ENCODE peak calls at places on chromosomes 11 and 22, in eight cellular contexts. One of them, this sample, is unnamed.

GRCh38 chr11:78801161-78801884 is 226.7 kb upstream of the NARS2 start:
- DNase-seq in IMR-90: peak; percentile 98
- DNase-seq in spleen: no peak
- DNase-seq in amniotic stem cell: peak; percentile 92
- DNase-seq in T-helper 9 cell: no peak
- DNase-seq in EL: peak; percentile 83
- DNase-seq in GM03348: peak; percentile 79
- DNase-seq in sciatic nerve: peak; percentile 65
- DNase-seq in this sample: peak; percentile 97

GRCh38 chr22:36330655-36331305 is 57.0 kb downstream of the MYH9 start:
- DNase-seq in amniotic stem cell: no peak
- DNase-seq in sciatic nerve: no peak
- DNase-seq in IMR-90: peak; percentile 63
- DNase-seq in GM03348: peak; percentile 71
- DNase-seq in spleen: peak; percentile 84
- DNase-seq in T-helper 9 cell: no peak
- DNase-seq in EL: peak; percentile 90
- DNase-seq in this sample: peak; percentile 68

GRCh38 chr11:1161410-1162152 is 3.8 kb downstream of the MUC5AC start:
- DNase-seq in sciatic nerve: no peak
- DNase-seq in EL: no peak
- DNase-seq in IMR-90: no peak
- DNase-seq in T-helper 9 cell: no peak
- DNase-seq in GM03348: no peak
- DNase-seq in spleen: peak; percentile 65
- DNase-seq in amniotic stem cell: no peak
- DNase-seq in this sample: no peak

GRCh38 chr22:24421428-24421931 is 5.9 kb upstream of the ADORA2A start:
- DNase-seq in EL: no peak
- DNase-seq in spleen: no peak
- DNase-seq in sciatic nerve: no peak
- DNase-seq in IMR-90: no peak
- DNase-seq in GM03348: no peak
- DNase-seq in T-helper 9 cell: no peak
- DNase-seq in amniotic stem cell: no peak
- DNase-seq in this sample: no peak

GRCh38 chr11:68164437-68164836 is 43.2 kb upstream of the CHKA start:
- DNase-seq in T-helper 9 cell: no peak
- DNase-seq in GM03348: peak; percentile 57
- DNase-seq in IMR-90: peak; percentile 66
- DNase-seq in sciatic nerve: no peak
- DNase-seq in spleen: no peak
- DNase-seq in EL: peak; percentile 55
- DNase-seq in amniotic stem cell: no peak
- DNase-seq in this sample: no peak

GRCh38 chr22:39207141-39208012 is 37.4 kb downstream of the PDGFB start:
- DNase-seq in sciatic nerve: peak; percentile 54
- DNase-seq in T-helper 9 cell: no peak
- DNase-seq in amniotic stem cell: no peak
- DNase-seq in IMR-90: peak; percentile 11
- DNase-seq in GM03348: peak; percentile 3
- DNase-seq in spleen: peak; percentile 37
- DNase-seq in EL: peak; percentile 45
- DNase-seq in this sample: no peak

GRCh38 chr11:94968334-94968958 is 4.9 kb downstream of the CWC15 start:
- DNase-seq in amniotic stem cell: no peak
- DNase-seq in GM03348: peak; percentile 66
- DNase-seq in sciatic nerve: no peak
- DNase-seq in T-helper 9 cell: no peak
- DNase-seq in IMR-90: peak; percentile 60
- DNase-seq in spleen: no peak
- DNase-seq in EL: peak; percentile 52
- DNase-seq in this sample: no peak

GRCh38 chr11:92839450-92839849 is 130.0 kb upstream of the MTNR1B start:
- DNase-seq in T-helper 9 cell: no peak
- DNase-seq in sciatic nerve: no peak
- DNase-seq in IMR-90: no peak
- DNase-seq in GM03348: no peak
- DNase-seq in amniotic stem cell: no peak
- DNase-seq in spleen: no peak
- DNase-seq in EL: no peak
- DNase-seq in this sample: no peak

GRCh38 chr11:119617343-119617713 is 111.7 kb downstream of the NECTIN1 start:
- DNase-seq in amniotic stem cell: no peak
- DNase-seq in EL: no peak
- DNase-seq in GM03348: peak; percentile 58
- DNase-seq in T-helper 9 cell: no peak
- DNase-seq in IMR-90: no peak
- DNase-seq in sciatic nerve: no peak
- DNase-seq in spleen: no peak
- DNase-seq in this sample: no peak

GRCh38 chr11:70302086-70302752 is 31.7 kb downstream of the PPFIA1 start:
- DNase-seq in GM03348: no peak
- DNase-seq in IMR-90: peak; percentile 41
- DNase-seq in T-helper 9 cell: no peak
- DNase-seq in sciatic nerve: no peak
- DNase-seq in amniotic stem cell: no peak
- DNase-seq in spleen: peak; percentile 34
- DNase-seq in EL: no peak
- DNase-seq in this sample: no peak

GRCh38 chr11:60193687-60194433 is 11.0 kb upstream of the MS4A6A start:
- DNase-seq in T-helper 9 cell: peak; percentile 52
- DNase-seq in sciatic nerve: no peak
- DNase-seq in IMR-90: peak; percentile 11
- DNase-seq in amniotic stem cell: no peak
- DNase-seq in GM03348: peak; percentile 60
- DNase-seq in EL: peak; percentile 55
- DNase-seq in spleen: no peak
- DNase-seq in this sample: peak; percentile 8

GRCh38 chr22:45262195-45262930 is 21.7 kb upstream of the KIAA0930 start:
- DNase-seq in IMR-90: no peak
- DNase-seq in spleen: no peak
- DNase-seq in sciatic nerve: no peak
- DNase-seq in EL: no peak
- DNase-seq in amniotic stem cell: no peak
- DNase-seq in T-helper 9 cell: no peak
- DNase-seq in GM03348: no peak
- DNase-seq in this sample: no peak

GRCh38 chr11:8296203-8296602 is 32.5 kb upstream of the LMO1 start:
- DNase-seq in amniotic stem cell: no peak
- DNase-seq in EL: no peak
- DNase-seq in GM03348: no peak
- DNase-seq in T-helper 9 cell: no peak
- DNase-seq in spleen: no peak
- DNase-seq in sciatic nerve: no peak
- DNase-seq in IMR-90: no peak
- DNase-seq in this sample: no peak

GRCh38 chr11:118605116-118605867 is 2.1 kb upstream of the PHLDB1 start:
- DNase-seq in amniotic stem cell: peak; percentile 53
- DNase-seq in GM03348: peak; percentile 84
- DNase-seq in spleen: peak; percentile 50
- DNase-seq in EL: peak; percentile 84
- DNase-seq in IMR-90: peak; percentile 94
- DNase-seq in T-helper 9 cell: no peak
- DNase-seq in sciatic nerve: peak; percentile 92
- DNase-seq in this sample: no peak

GRCh38 chr22:45469573-45470383 is 32.9 kb upstream of the FBLN1 start:
- DNase-seq in sciatic nerve: peak; percentile 32
- DNase-seq in T-helper 9 cell: no peak
- DNase-seq in spleen: peak; percentile 23
- DNase-seq in amniotic stem cell: no peak
- DNase-seq in IMR-90: no peak
- DNase-seq in EL: peak; percentile 47
- DNase-seq in GM03348: peak; percentile 52
- DNase-seq in this sample: no peak

GRCh38 chr22:26139320-26139719 is 29.9 kb upstream of the SEZ6L start:
- DNase-seq in amniotic stem cell: no peak
- DNase-seq in IMR-90: no peak
- DNase-seq in sciatic nerve: no peak
- DNase-seq in EL: no peak
- DNase-seq in T-helper 9 cell: no peak
- DNase-seq in spleen: no peak
- DNase-seq in GM03348: no peak
- DNase-seq in this sample: no peak

GRCh38 chr22:33919591-33920501 is at the start of gene LARGE1:
- DNase-seq in IMR-90: peak; percentile 20
- DNase-seq in amniotic stem cell: no peak
- DNase-seq in sciatic nerve: peak; percentile 67
- DNase-seq in T-helper 9 cell: no peak
- DNase-seq in EL: no peak
- DNase-seq in spleen: peak; percentile 84
- DNase-seq in GM03348: peak; percentile 80
- DNase-seq in this sample: no peak

GRCh38 chr22:38314992-38315800 is 2.0 kb downstream of the CSNK1E start:
- DNase-seq in amniotic stem cell: no peak
- DNase-seq in IMR-90: peak; percentile 35
- DNase-seq in T-helper 9 cell: no peak
- DNase-seq in GM03348: no peak
- DNase-seq in spleen: peak; percentile 81
- DNase-seq in EL: peak; percentile 36
- DNase-seq in sciatic nerve: no peak
- DNase-seq in this sample: no peak

GRCh38 chr22:30667092-30667485 is 586 bp downstream of the DUSP18 start:
- DNase-seq in T-helper 9 cell: no peak
- DNase-seq in IMR-90: no peak
- DNase-seq in sciatic nerve: no peak
- DNase-seq in spleen: no peak
- DNase-seq in GM03348: peak; percentile 20
- DNase-seq in amniotic stem cell: no peak
- DNase-seq in EL: no peak
- DNase-seq in this sample: no peak

GRCh38 chr11:34970033-34970432 is 53.6 kb downstream of the PDHX start:
- DNase-seq in T-helper 9 cell: no peak
- DNase-seq in EL: no peak
- DNase-seq in IMR-90: no peak
- DNase-seq in amniotic stem cell: no peak
- DNase-seq in GM03348: no peak
- DNase-seq in spleen: no peak
- DNase-seq in sciatic nerve: no peak
- DNase-seq in this sample: no peak

GRCh38 chr22:36762687-36763260 is 13.1 kb downstream of the IFT27 start:
- DNase-seq in amniotic stem cell: no peak
- DNase-seq in EL: no peak
- DNase-seq in T-helper 9 cell: no peak
- DNase-seq in IMR-90: peak; percentile 68
- DNase-seq in sciatic nerve: peak; percentile 51
- DNase-seq in GM03348: peak; percentile 32
- DNase-seq in spleen: peak; percentile 43
- DNase-seq in this sample: no peak

GRCh38 chr22:20052309-20053250 is 27.5 kb upstream of the DGCR8 start:
- DNase-seq in amniotic stem cell: no peak
- DNase-seq in GM03348: no peak
- DNase-seq in spleen: no peak
- DNase-seq in T-helper 9 cell: no peak
- DNase-seq in sciatic nerve: no peak
- DNase-seq in IMR-90: no peak
- DNase-seq in EL: no peak
- DNase-seq in this sample: no peak

GRCh38 chr11:106077609-106078517 is at the start of gene AASDHPPT:
- DNase-seq in GM03348: peak; percentile 29
- DNase-seq in IMR-90: peak; percentile 29
- DNase-seq in amniotic stem cell: no peak
- DNase-seq in T-helper 9 cell: no peak
- DNase-seq in spleen: no peak
- DNase-seq in EL: peak; percentile 45
- DNase-seq in sciatic nerve: no peak
- DNase-seq in this sample: no peak

GRCh38 chr11:83156150-83156995 is 558 bp upstream of the PCF11 start:
- DNase-seq in GM03348: peak; percentile 97
- DNase-seq in sciatic nerve: peak; percentile 99
- DNase-seq in spleen: peak; percentile 100
- DNase-seq in IMR-90: peak; percentile 100
- DNase-seq in amniotic stem cell: peak; percentile 99
- DNase-seq in EL: peak; percentile 100
- DNase-seq in T-helper 9 cell: peak; percentile 90
- DNase-seq in this sample: peak; percentile 100

GRCh38 chr22:27561301-27561820 is 240.2 kb downstream of the MN1 start:
- DNase-seq in sciatic nerve: no peak
- DNase-seq in spleen: no peak
- DNase-seq in GM03348: peak; percentile 36
- DNase-seq in EL: no peak
- DNase-seq in T-helper 9 cell: no peak
- DNase-seq in amniotic stem cell: no peak
- DNase-seq in IMR-90: no peak
- DNase-seq in this sample: no peak

GRCh38 chr11:114318361-114318760 is 22.2 kb downstream of the NNMT start:
- DNase-seq in sciatic nerve: no peak
- DNase-seq in spleen: no peak
- DNase-seq in amniotic stem cell: no peak
- DNase-seq in EL: no peak
- DNase-seq in T-helper 9 cell: no peak
- DNase-seq in GM03348: no peak
- DNase-seq in IMR-90: no peak
- DNase-seq in this sample: no peak

GRCh38 chr11:108223449-108224149 is 732 bp downstream of the ATM start:
- DNase-seq in EL: peak; percentile 13
- DNase-seq in GM03348: no peak
- DNase-seq in amniotic stem cell: no peak
- DNase-seq in T-helper 9 cell: no peak
- DNase-seq in sciatic nerve: no peak
- DNase-seq in IMR-90: peak; percentile 22
- DNase-seq in spleen: no peak
- DNase-seq in this sample: no peak

GRCh38 chr11:64009710-64010109 is 23.5 kb downstream of the OTUB1 start:
- DNase-seq in sciatic nerve: no peak
- DNase-seq in T-helper 9 cell: no peak
- DNase-seq in GM03348: no peak
- DNase-seq in spleen: no peak
- DNase-seq in amniotic stem cell: no peak
- DNase-seq in IMR-90: no peak
- DNase-seq in EL: no peak
- DNase-seq in this sample: no peak

GRCh38 chr11:57180141-57180561 is 1.6 kb upstream of the LRRC55 start:
- DNase-seq in T-helper 9 cell: no peak
- DNase-seq in GM03348: no peak
- DNase-seq in sciatic nerve: no peak
- DNase-seq in amniotic stem cell: no peak
- DNase-seq in EL: no peak
- DNase-seq in spleen: no peak
- DNase-seq in IMR-90: no peak
- DNase-seq in this sample: no peak

GRCh38 chr11:121613724-121614123 is 161.0 kb upstream of the SORL1-AS1 start:
- DNase-seq in amniotic stem cell: no peak
- DNase-seq in spleen: no peak
- DNase-seq in IMR-90: peak; percentile 69
- DNase-seq in EL: no peak
- DNase-seq in GM03348: no peak
- DNase-seq in T-helper 9 cell: no peak
- DNase-seq in sciatic nerve: no peak
- DNase-seq in this sample: no peak

This sample was measured in LNCaP clone FGC.